ENCODE peak calls at places on chromosomes 12 and 14, in six cellular contexts. S, O, E, C, N and I are unnamed samples.
A peak's percentile ranks its signal among the peaks of the same experiment; 100 is the strongest.

GRCh38 chr12:131897875-131898274 is 3.5 kb downstream of the ULK1 start:
- DNase-seq in S (no peak), O (no peak), E (no peak), C (no peak), N (no peak), I (no peak)

GRCh38 chr14:83133986-83134664 is 1600.5 kb upstream of the SEL1L start:
- DNase-seq in S (no peak), O (no peak), E (no peak), C (no peak), N (peak; percentile 69), I (no peak)

GRCh38 chr14:36452850-36453249 is 67.2 kb downstream of the NKX2-1 start:
- DNase-seq in S (no peak), O (no peak), E (no peak), C (no peak), N (peak; percentile 46), I (no peak)

GRCh38 chr12:119334459-119335170 is at the start of gene CCDC60:
- DNase-seq in S (no peak), O (no peak), E (no peak), C (no peak), N (peak; percentile 96), I (no peak)

GRCh38 chr12:88493651-88494050 is 86.6 kb downstream of the KITLG start:
- DNase-seq in S (peak; percentile 95), O (no peak), E (no peak), C (no peak), N (no peak), I (no peak)

GRCh38 chr14:79356040-79356439 is 855.3 kb downstream of the DIO2 start:
- DNase-seq in S (peak; percentile 25), O (no peak), E (no peak), C (no peak), N (peak; percentile 72), I (no peak)

GRCh38 chr12:62760779-62761178 is 174.2 kb downstream of the PPM1H start:
- DNase-seq in S (no peak), O (no peak), E (no peak), C (no peak), N (no peak), I (no peak)

GRCh38 chr12:43692064-43692463 is 66.5 kb downstream of the PUS7L start:
- DNase-seq in S (peak; percentile 22), O (no peak), E (no peak), C (no peak), N (no peak), I (no peak)

GRCh38 chr12:111404362-111405148 is 1.2 kb upstream of the SH2B3 start:
- DNase-seq in S (no peak), O (no peak), E (peak; percentile 73), C (peak; percentile 38), N (peak; percentile 57), I (no peak)

GRCh38 chr14:96042218-96042930 is 3.2 kb downstream of the C14orf132 start:
- DNase-seq in S (no peak), O (no peak), E (peak; percentile 33), C (no peak), N (no peak), I (no peak)

GRCh38 chr12:126139355-126139754 is 1074.1 kb downstream of the AACS start:
- DNase-seq in S (no peak), O (no peak), E (no peak), C (no peak), N (no peak), I (no peak)

GRCh38 chr14:105711058-105711620 is 184.8 kb downstream of the TMEM121 start:
- DNase-seq in S (no peak), O (no peak), E (no peak), C (no peak), N (no peak), I (no peak)

GRCh38 chr14:84643438-84643837 is 886.5 kb upstream of the FLRT2 start:
- DNase-seq in S (peak; percentile 66), O (no peak), E (no peak), C (no peak), N (no peak), I (no peak)

GRCh38 chr12:101793401-101793800 is 37.4 kb downstream of the GNPTAB start:
- DNase-seq in S (peak; percentile 12), O (no peak), E (no peak), C (no peak), N (no peak), I (no peak)

GRCh38 chr12:57795354-57795753 is 12.8 kb downstream of the TSFM start:
- DNase-seq in S (peak; percentile 90), O (no peak), E (no peak), C (no peak), N (no peak), I (no peak)

GRCh38 chr14:90756755-90757345 is 59.4 kb downstream of the TTC7B start:
- DNase-seq in S (no peak), O (no peak), E (no peak), C (no peak), N (peak; percentile 42), I (no peak)

DNA sequence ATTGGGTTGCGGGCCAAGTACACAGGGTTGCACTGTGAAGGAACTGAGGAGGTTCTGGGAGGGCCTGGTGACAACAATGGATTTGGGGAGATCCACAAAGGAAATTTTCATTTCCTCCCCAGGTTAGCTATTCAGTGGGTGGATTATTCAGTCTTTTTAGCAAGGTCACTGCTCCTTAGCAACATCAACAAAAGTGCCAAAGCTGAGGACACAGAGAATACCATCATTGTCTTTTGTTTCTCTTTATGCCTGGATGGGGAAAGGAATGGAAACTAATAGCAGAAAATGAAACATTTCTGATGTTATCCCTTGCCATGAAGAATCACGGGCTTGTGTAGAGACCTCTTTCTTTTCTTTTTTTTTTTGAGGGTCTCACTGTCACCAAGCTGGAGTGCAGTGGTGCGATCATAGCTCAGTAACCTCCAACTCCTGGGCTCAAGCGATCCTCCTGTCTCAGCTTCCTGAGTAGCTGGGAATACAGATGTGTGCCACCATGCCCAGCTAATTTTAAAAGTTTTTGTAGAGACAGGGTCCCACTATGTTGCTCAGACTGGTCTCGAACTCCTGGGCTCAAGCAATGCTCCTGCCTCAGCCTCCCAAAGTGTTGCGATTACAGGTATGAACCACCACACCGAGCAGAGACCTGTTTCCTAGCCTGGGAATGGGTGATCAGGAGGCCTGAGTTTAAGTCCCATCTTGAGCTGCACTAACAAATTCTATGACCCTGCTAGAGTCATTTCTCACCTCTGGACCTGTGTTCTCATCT is 6.5 kb downstream of the PPP1R3E start:
- DNase-seq in S (no peak), O (peak; percentile 18), E (no peak), C (no peak), N (no peak), I (no peak)
- H3K4me3 ChIP-seq in S (no peak overlapping the region), O (no peak overlapping the region), E (no peak overlapping the region), C (no peak overlapping the region), N (no peak overlapping the region), I (no peak overlapping the region)

DNA sequence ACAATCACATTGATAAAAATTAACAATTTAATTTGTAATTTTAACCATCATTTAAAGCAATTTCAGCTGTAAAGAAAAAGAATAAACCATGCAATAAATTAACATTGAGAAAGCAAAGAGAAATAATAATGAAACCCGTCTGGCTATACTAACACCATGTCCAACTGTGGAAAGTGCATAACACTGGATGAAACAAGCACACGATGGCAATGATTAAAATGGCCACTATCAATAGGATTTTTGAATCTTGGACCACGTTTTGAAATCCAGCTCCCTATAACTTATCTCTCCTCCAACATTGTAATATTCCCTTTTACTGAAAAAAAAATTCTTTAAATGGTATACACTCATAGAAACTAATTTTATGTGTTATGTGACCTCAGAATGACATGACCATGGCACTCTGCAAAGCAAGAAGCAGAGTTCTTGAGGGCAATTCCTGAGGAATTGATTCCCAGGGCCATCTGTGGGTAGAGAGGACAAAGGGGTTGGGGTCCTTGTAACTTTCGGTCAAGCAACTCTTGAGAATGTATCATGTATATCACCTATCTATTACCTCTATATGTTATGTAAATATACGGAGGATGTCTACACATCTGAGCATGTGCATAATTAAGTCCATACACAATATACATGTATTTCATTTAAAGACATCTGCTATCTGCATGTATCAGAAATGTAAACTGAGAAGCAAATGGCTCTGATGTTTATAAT is 4.8 kb downstream of the FOXA1 start:
- DNase-seq in S (peak; percentile 55), O (no peak), E (no peak), C (no peak), N (no peak), I (no peak)
- H3K4me3 ChIP-seq in S (peak overlapping the region; percentile 96), O (peak overlapping the region; percentile 55), E (no peak overlapping the region), C (no peak overlapping the region), N (no peak overlapping the region), I (no peak overlapping the region)

GRCh38 chr14:100567009-100567876 is 20.0 kb downstream of the BEGAIN start:
- DNase-seq in S (no peak), O (peak; percentile 41), E (no peak), C (no peak), N (peak; percentile 59), I (no peak)
- H3K4me3 ChIP-seq in S (no peak overlapping the region), O (peak overlapping the region; percentile 66), E (peak overlapping the region; percentile 31), C (peak overlapping the region; percentile 68), N (peak overlapping the region; percentile 67), I (peak overlapping the region; percentile 23)

GRCh38 chr12:117125275-117125613 is 26.0 kb upstream of the TESC start:
- DNase-seq in S (peak; percentile 28), O (no peak), E (no peak), C (no peak), N (no peak), I (no peak)
- H3K4me3 ChIP-seq in S (no peak overlapping the region), O (no peak overlapping the region), E (no peak overlapping the region), C (no peak overlapping the region), N (no peak overlapping the region), I (no peak overlapping the region)

DNA sequence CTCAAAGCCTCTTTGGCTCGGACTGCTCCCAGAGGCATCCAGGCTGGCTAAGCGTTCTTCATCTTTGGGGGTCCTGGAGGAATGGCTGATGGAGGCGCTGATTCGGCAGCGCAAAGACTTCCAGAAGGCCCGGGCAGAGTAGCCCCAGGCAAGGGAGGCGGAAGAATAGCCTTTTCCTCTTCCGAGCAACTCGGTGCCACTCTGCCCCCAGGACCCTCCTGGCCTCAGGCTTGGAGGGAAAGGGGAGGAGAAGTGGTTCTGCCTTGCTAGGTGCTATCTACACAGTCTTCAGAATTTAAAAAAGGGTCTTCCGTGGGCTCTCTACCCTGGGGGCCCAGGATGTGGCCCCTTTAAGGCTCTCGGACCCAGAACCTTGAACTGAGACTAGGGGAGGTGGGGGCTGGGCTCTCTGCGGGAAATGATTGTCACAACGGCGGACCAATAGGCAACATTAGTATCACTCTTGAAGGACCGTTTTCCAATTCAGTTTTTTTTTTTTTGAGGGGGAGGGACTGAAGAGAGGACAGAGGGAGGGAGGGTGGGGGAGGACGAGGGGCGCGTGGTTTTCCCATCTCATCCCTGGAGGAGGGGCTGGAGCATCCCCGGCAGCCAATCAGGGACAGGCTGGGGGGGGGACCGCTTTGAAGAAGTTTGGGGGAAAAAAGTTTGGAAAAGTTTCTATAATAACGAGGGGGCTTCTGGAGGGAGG is at the start of gene NFATC4:
- DNase-seq in S (peak; percentile 83), O (peak; percentile 62), E (peak; percentile 92), C (peak; percentile 75), N (peak; percentile 87), I (peak; percentile 94)
- H3K4me3 ChIP-seq in S (peak within 1 kb of the TSS; percentile 63), O (peak within 1 kb of the TSS; percentile 67), E (peak within 1 kb of the TSS; percentile 84), C (peak within 1 kb of the TSS; percentile 70), N (peak within 1 kb of the TSS; percentile 74), I (peak within 1 kb of the TSS; percentile 49)

DNA sequence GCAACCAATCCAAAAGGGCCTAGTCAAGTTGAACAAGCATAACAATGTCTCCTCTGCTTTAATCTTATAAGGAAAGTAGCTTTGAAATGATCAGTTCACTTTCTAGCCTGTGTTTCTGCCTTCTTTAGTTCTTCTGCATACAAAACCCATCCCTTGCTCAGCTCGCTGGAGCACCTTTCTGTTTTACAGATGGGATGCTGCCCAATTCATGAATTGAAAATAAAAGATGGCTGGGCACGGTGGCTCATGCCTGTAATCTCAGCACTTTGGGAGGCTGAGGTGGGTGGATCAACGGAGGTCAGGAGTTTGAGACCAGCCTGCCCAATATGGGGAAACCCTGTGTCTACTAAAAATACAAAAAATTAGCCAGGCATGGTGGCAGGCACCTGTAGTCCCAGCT is 4.5 kb upstream of the RFC5 start:
- DNase-seq in S (no peak), O (no peak), E (no peak), C (no peak), N (no peak), I (no peak)
- H3K4me3 ChIP-seq in S (no peak overlapping the region), O (no peak overlapping the region), E (no peak overlapping the region), C (no peak overlapping the region), N (no peak overlapping the region), I (no peak overlapping the region)